ENCODE peak calls at places on chromosomes 2 and 18, in nine cellular contexts. N is stimulated activated CD4-positive, alpha-beta T cell treated with anti-CD3 and anti-CD28 coated beads, Interleukin-12 subunit alpha, Interleukin-12 subunit beta, amount 100 ng/mL, for 4 hours; W is SW480; I is dorsolateral prefrontal cortex; S is ovary; A is psoas muscle; Z is KBM-7; G is WTC11; J is PC-3. Q is an unnamed sample.

GRCh38 chr2:201420442-201421113 is 30.7 kb downstream of the TRAK2 start:
- DNase-seq in S (no peak), J (peak; percentile 25), A (no peak), W (no peak), G (no peak), N (no peak), Z (no peak), I (no peak), Q (no peak)

GRCh38 chr2:10385501-10385900 is 62.6 kb downstream of the ODC1 start:
- DNase-seq in W (no peak), N (no peak), Z (no peak), S (no peak), J (no peak), A (no peak), G (no peak), I (no peak), Q (no peak)

GRCh38 chr2:160928854-160929301 is 231.3 kb upstream of the TANK start:
- DNase-seq in G (no peak), W (no peak), A (no peak), I (no peak), N (no peak), J (no peak), Z (no peak), S (no peak), Q (no peak)

GRCh38 chr2:167052825-167053224 is 164.5 kb downstream of the XIRP2 start:
- DNase-seq in Z (no peak), I (no peak), J (peak; percentile 67), N (no peak), A (no peak), W (no peak), G (no peak), S (no peak), Q (no peak)

GRCh38 chr18:68215931-68216330 is 499.0 kb downstream of the TMX3 start:
- DNase-seq in A (no peak), Z (no peak), G (no peak), S (no peak), J (peak; percentile 91), W (no peak), I (no peak), N (no peak), Q (no peak)

GRCh38 chr2:136013286-136013685 is 27.9 kb upstream of the DARS1 start:
- DNase-seq in I (no peak), N (no peak), W (no peak), A (no peak), Z (no peak), S (no peak), G (no peak), J (no peak), Q (no peak)

GRCh38 chr2:26993768-26994167 is 23.3 kb downstream of the MAPRE3 start:
- DNase-seq in W (no peak), N (no peak), A (no peak), J (no peak), I (no peak), Z (peak; percentile 25), G (no peak), S (no peak), Q (no peak)

GRCh38 chr18:48352051-48352755 is 57.0 kb downstream of the ZBTB7C start:
- DNase-seq in A (no peak), W (no peak), I (no peak), S (no peak), J (no peak), G (no peak), N (no peak), Z (no peak), Q (no peak)

GRCh38 chr18:55508637-55509036 is 79.4 kb downstream of the TCF4 start:
- DNase-seq in W (no peak), I (no peak), J (no peak), A (no peak), Z (no peak), N (no peak), G (no peak), S (no peak), Q (no peak)

GRCh38 chr2:228599297-228599696 is 417.8 kb upstream of the SPHKAP start:
- DNase-seq in G (no peak), N (no peak), I (no peak), Z (peak; percentile 12), A (no peak), W (no peak), J (no peak), S (no peak), Q (no peak)

GRCh38 chr2:69559696-69560482 is 83.7 kb downstream of the AAK1 start:
- DNase-seq in Z (peak; percentile 64), J (peak; percentile 80), S (no peak), W (peak; percentile 80), A (no peak), G (peak; percentile 18), N (no peak), I (no peak), Q (peak; percentile 35)

GRCh38 chr2:26537069-26537825 is 59.3 kb upstream of the OTOF start:
- DNase-seq in S (no peak), A (no peak), N (no peak), I (peak; percentile 20), J (no peak), W (no peak), G (no peak), Z (no peak), Q (no peak)

GRCh38 chr18:63089041-63089440 is 230.5 kb downstream of the BCL2 start:
- DNase-seq in I (no peak), J (no peak), N (no peak), Z (no peak), S (no peak), A (no peak), W (no peak), G (no peak), Q (no peak)

GRCh38 chr2:70942396-70942795 is 6.7 kb downstream of the ATP6V1B1 start:
- DNase-seq in W (no peak), A (no peak), N (no peak), G (no peak), Z (no peak), S (peak; percentile 2), J (no peak), I (peak; percentile 17), Q (no peak)

GRCh38 chr2:20447437-20448245 is 767 bp downstream of the RHOB start:
- DNase-seq in Z (no peak), J (peak; percentile 44), I (peak; percentile 63), G (peak; percentile 35), N (peak; percentile 7), A (peak; percentile 57), W (peak; percentile 40), S (peak; percentile 68), Q (no peak)

GRCh38 chr2:49050265-49050664 is 104.0 kb downstream of the FSHR start:
- DNase-seq in S (no peak), W (no peak), N (no peak), I (no peak), A (no peak), J (no peak), Z (no peak), G (no peak), Q (no peak)